ENCODE peak calls at places on chromosomes 2 and 18, in four cellular contexts. G, F, P and N are unnamed samples.

GRCh38 chr2:136232447-136233172 is 114.7 kb upstream of the CXCR4 start:
- ATAC-seq in G (no peak), F (no peak), P (no peak), N (no peak)

GRCh38 chr2:176535480-176536113 is 266.4 kb downstream of the MTX2 start:
- ATAC-seq in G (no peak), F (no peak), P (no peak), N (no peak)

GRCh38 chr2:119012345-119013301 is 70.6 kb downstream of the MARCO start:
- ATAC-seq in G (no peak), F (no peak), P (no peak), N (no peak)

GRCh38 chr18:42340423-42341009 is 385.5 kb downstream of the PIK3C3 start:
- ATAC-seq in G (no peak), F (no peak), P (no peak), N (no peak)

GRCh38 chr2:37866535-37866934 is 58.6 kb upstream of the RMDN2 start:
- ATAC-seq in G (no peak), F (no peak), P (no peak), N (no peak)

GRCh38 chr2:187500585-187501359 is 52.7 kb upstream of the CALCRL start:
- ATAC-seq in G (peak), F (peak), P (peak), N (no peak)

GRCh38 chr2:104425850-104426581 is 427.9 kb upstream of the POU3F3 start:
- ATAC-seq in G (no peak), F (no peak), P (no peak), N (no peak)

GRCh38 chr18:36744261-36744876 is 84.4 kb downstream of the TPGS2 start:
- ATAC-seq in G (no peak), F (no peak), P (no peak), N (no peak)

GRCh38 chr2:2902551-2903216 is 474.9 kb downstream of the EIPR1 start:
- ATAC-seq in G (no peak), F (no peak), P (no peak), N (peak)

GRCh38 chr2:112472547-112473263 is 9.3 kb upstream of the TTL start:
- ATAC-seq in G (no peak), F (no peak), P (peak), N (no peak)

GRCh38 chr2:66814916-66815315 is 380.0 kb downstream of the MEIS1 start:
- ATAC-seq in G (no peak), F (no peak), P (no peak), N (no peak)

GRCh38 chr18:73520229-73520628 is 627.4 kb downstream of the FBXO15 start:
- ATAC-seq in G (no peak), F (peak), P (no peak), N (no peak)

GRCh38 chr2:66686768-66687167 is 251.8 kb downstream of the MEIS1 start:
- ATAC-seq in G (no peak), F (no peak), P (peak), N (peak)

GRCh38 chr2:212968284-212969081 is 182.9 kb downstream of the IKZF2 start:
- ATAC-seq in G (no peak), F (no peak), P (peak), N (no peak)

GRCh38 chr18:25350561-25351201 is 1.3 kb downstream of the ZNF521 start:
- ATAC-seq in G (no peak), F (no peak), P (peak), N (peak)

GRCh38 chr2:54416166-54416798 is 39.8 kb upstream of the SPTBN1 start:
- ATAC-seq in G (no peak), F (no peak), P (no peak), N (peak)

GRCh38 chr2:182715121-182715895 is 749 bp upstream of the DNAJC10 start:
- ATAC-seq in G (peak), F (peak), P (no peak), N (no peak)

GRCh38 chr18:9968081-9968848 is 54.4 kb downstream of the VAPA start:
- ATAC-seq in G (no peak), F (no peak), P (no peak), N (peak)

GRCh38 chr2:112085916-112086669 is 31.0 kb downstream of the TMEM87B start:
- ATAC-seq in G (no peak), F (no peak), P (no peak), N (no peak)

GRCh38 chr2:142834003-142834402 is 43.5 kb upstream of the KYNU start:
- ATAC-seq in G (no peak), F (no peak), P (no peak), N (no peak)

GRCh38 chr2:109537565-109538221 is 76.1 kb downstream of the SEPTIN10 start:
- ATAC-seq in G (no peak), F (no peak), P (no peak), N (no peak)

GRCh38 chr2:75432761-75433361 is 127.9 kb downstream of the EVA1A start:
- ATAC-seq in G (no peak), F (no peak), P (peak), N (no peak)

GRCh38 chr2:212364106-212364505 is 174.5 kb downstream of the ERBB4 start:
- ATAC-seq in G (no peak), F (no peak), P (no peak), N (no peak)

GRCh38 chr2:133579295-133579694 is 11.0 kb upstream of the NCKAP5 start:
- ATAC-seq in G (peak), F (no peak), P (no peak), N (no peak)

GRCh38 chr2:46632349-46632748 is 153.0 kb downstream of the TMEM247 start:
- ATAC-seq in G (peak), F (peak), P (peak), N (no peak)

GRCh38 chr2:156787517-156787916 is 351.3 kb downstream of the GPD2 start:
- ATAC-seq in G (no peak), F (no peak), P (no peak), N (no peak)

GRCh38 chr2:189178726-189179606 is 595 bp downstream of the COL5A2 start:
- ATAC-seq in G (no peak), F (peak), P (no peak), N (no peak)

GRCh38 chr18:64720781-64721464 is 572.0 kb upstream of the LINC00305 start:
- ATAC-seq in G (no peak), F (no peak), P (no peak), N (no peak)

GRCh38 chr2:197232010-197232409 is 78.6 kb downstream of the ANKRD44 start:
- ATAC-seq in G (no peak), F (no peak), P (no peak), N (no peak)

GRCh38 chr2:9675369-9676351 is 44.9 kb upstream of the YWHAQ start:
- ATAC-seq in G (peak), F (peak), P (no peak), N (peak)

GRCh38 chr18:11246466-11246865 is 97.1 kb upstream of the PIEZO2 start:
- ATAC-seq in G (no peak), F (no peak), P (no peak), N (peak)

GRCh38 chr2:932320-933221 is 18.1 kb upstream of the SNTG2 start:
- ATAC-seq in G (no peak), F (no peak), P (no peak), N (no peak)

GRCh38 chr2:11788725-11789124 is 42.3 kb downstream of the LPIN1 start:
- ATAC-seq in G (no peak), F (no peak), P (no peak), N (no peak)

GRCh38 chr2:101558740-101559508 is 84.0 kb upstream of the RFX8 start:
- ATAC-seq in G (no peak), F (no peak), P (no peak), N (peak)

GRCh38 chr2:160561551-160562280 is 68.1 kb upstream of the RBMS1 start:
- ATAC-seq in G (no peak), F (peak), P (no peak), N (no peak)

GRCh38 chr2:44598330-44598729 is 236.6 kb downstream of the CAMKMT start:
- ATAC-seq in G (no peak), F (no peak), P (no peak), N (no peak)

GRCh38 chr2:179853108-179853507 is 8.3 kb downstream of the ZNF385B start:
- ATAC-seq in G (no peak), F (no peak), P (no peak), N (no peak)

GRCh38 chr2:119433636-119434327 is 2.1 kb downstream of the TMEM37 start:
- ATAC-seq in G (no peak), F (no peak), P (no peak), N (no peak)

GRCh38 chr18:69469444-69469919 is 68.8 kb downstream of the DOK6 start:
- ATAC-seq in G (peak), F (no peak), P (peak), N (no peak)
- TF ChIP-seq CTCF in G (peak), F (peak), P (peak), N (no peak)

GRCh38 chr18:34659579-34660517 is 50.2 kb upstream of the DTNA start:
- ATAC-seq in G (peak), F (peak), P (peak), N (peak)
- TF ChIP-seq POLR2AphosphoS5 in G (no peak), F (no peak), P (no peak), N (peak)

GRCh38 chr18:75167759-75168211 is 41.2 kb downstream of the PTGR3 start:
- ATAC-seq in G (no peak), F (no peak), P (no peak), N (peak)
- TF ChIP-seq CTCF in G (no peak), F (no peak), P (no peak), N (no peak)

DNA sequence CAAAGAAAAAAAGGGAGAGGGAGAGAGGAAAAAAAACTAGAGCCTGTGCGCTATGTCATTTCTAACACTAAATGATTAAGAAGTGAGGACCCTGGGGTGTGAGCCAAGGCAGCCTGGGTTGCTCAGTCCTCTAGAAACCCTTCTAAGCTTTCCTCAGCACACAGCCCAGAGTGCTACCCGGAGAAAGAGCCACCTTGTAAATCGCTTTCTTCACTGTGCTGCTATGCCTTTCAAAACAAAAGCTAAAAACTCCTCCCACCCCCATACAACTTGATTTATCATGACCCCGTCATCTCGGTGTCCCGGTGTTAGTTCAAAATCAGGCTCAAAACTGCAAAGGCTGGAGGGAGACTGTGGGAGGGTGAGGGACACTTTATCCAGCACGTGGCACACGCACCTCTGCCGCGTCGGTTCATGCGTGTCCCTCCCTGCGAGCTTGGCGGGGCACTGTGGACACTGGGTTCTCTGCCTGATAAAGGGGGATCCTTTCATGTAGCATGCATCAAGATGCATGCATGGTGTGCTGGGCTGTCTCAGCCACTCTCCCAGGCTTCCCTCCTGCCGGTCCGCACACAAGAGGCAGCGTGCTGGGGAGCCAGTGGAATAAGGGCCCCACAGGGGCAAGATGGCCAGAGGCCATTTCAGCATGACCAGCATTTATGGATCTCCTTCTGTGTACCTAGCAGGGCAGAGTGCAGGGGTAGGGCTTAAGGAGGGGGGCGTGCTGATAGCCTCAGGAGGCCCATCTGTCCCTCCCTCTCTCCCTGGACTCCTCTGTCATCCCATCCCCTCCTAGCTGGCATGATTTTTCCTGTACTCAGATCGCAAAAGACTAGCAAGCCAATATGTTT is 170.4 kb downstream of the SMAD7 start:
- ATAC-seq in G (no peak), F (no peak), P (no peak), N (no peak)
- TF ChIP-seq POLR2AphosphoS5 in G (no peak), F (no peak), P (no peak), N (peak)

GRCh38 chr2:81084101-81084500 is 779.5 kb upstream of the LRRTM1 start:
- ATAC-seq in G (no peak), F (no peak), P (no peak), N (no peak)
- TF ChIP-seq CTCF in G (no peak), F (no peak), P (no peak), N (no peak)